ENCODE peak calls at places on chromosome 5, in eight cellular contexts. O is Kasumi-1; T is amniotic stem cell; P is GM12865; L is astrocyte of the spinal cord; W is neuronal stem cell; B is NCI-H2081; C is activated CD8-positive, alpha-beta memory T cell treated with anti-CD3 and anti-CD28 coated beads, Interleukin-2, amount 50 U/mL, for 4 hours. Y is an unnamed sample.

GRCh38 chr5:58071566-58071965 is 388.3 kb downstream of the PLK2 start:
- DNase-seq in O (no peak), T (no peak), P (no peak), L (no peak), W (peak), B (no peak), C (no peak), Y (no peak)

GRCh38 chr5:14712666-14713065 is 48.1 kb downstream of the OTULIN start:
- DNase-seq in O (no peak), T (no peak), P (no peak), L (no peak), W (no peak), B (no peak), C (no peak), Y (no peak)

GRCh38 chr5:131589510-131590348 is 45.3 kb downstream of the RAPGEF6 start:
- DNase-seq in O (peak), T (peak), P (peak), L (peak), W (peak), B (peak), C (no peak), Y (peak)

GRCh38 chr5:172501708-172502379 is 47.5 kb upstream of the SH3PXD2B start:
- DNase-seq in O (no peak), T (no peak), P (no peak), L (no peak), W (no peak), B (no peak), C (no peak), Y (no peak)

GRCh38 chr5:117201016-117201415 is 626.4 kb upstream of the SEMA6A start:
- DNase-seq in O (no peak), T (no peak), P (no peak), L (no peak), W (no peak), B (no peak), C (no peak), Y (no peak)

GRCh38 chr5:175288048-175288621 is 155.8 kb downstream of the DRD1 start:
- DNase-seq in O (no peak), T (no peak), P (no peak), L (peak), W (no peak), B (no peak), C (no peak), Y (no peak)

GRCh38 chr5:33271606-33272005 is 169.2 kb upstream of the TARS1 start:
- DNase-seq in O (no peak), T (no peak), P (no peak), L (no peak), W (no peak), B (no peak), C (no peak), Y (no peak)

GRCh38 chr5:7321724-7322123 is 74.2 kb upstream of the ADCY2 start:
- DNase-seq in O (no peak), T (peak), P (no peak), L (peak), W (no peak), B (no peak), C (no peak), Y (no peak)

GRCh38 chr5:42595597-42595996 is 161.0 kb upstream of the CCDC152 start:
- DNase-seq in O (no peak), T (no peak), P (no peak), L (no peak), W (no peak), B (no peak), C (no peak), Y (peak)

GRCh38 chr5:135843571-135844337 is 9.3 kb downstream of the SLC25A48 start:
- DNase-seq in O (no peak), T (no peak), P (no peak), L (no peak), W (no peak), B (no peak), C (no peak), Y (no peak)

GRCh38 chr5:103624035-103624461 is 61.5 kb upstream of the NUDT12 start:
- DNase-seq in O (no peak), T (no peak), P (no peak), L (peak), W (no peak), B (no peak), C (no peak), Y (no peak)